ENCODE peak calls at places on chromosomes 16 and 17, in four cellular contexts. B is skeletal muscle cell, F is Right ventricle myocardium superior, S is NCI-H1048. V is an unnamed sample.

GRCh38 chr17:50079334-50080095 is 15.6 kb upstream of the PDK2 start:
- DNase-seq in S (no peak), F (peak), B (no peak), V (no peak)

GRCh38 chr17:75078097-75079022 is 9.4 kb upstream of the SLC16A5 start:
- DNase-seq in B (no peak), S (no peak), F (no peak), V (no peak)

GRCh38 chr17:18025596-18026407 is 13.2 kb downstream of the ATPAF2 start:
- DNase-seq in B (no peak), F (no peak), S (no peak), V (peak)

GRCh38 chr17:82949984-82950383 is 110.2 kb upstream of the ZNF750 start:
- DNase-seq in B (no peak), S (no peak), F (peak), V (no peak)

GRCh38 chr17:48596735-48597491 is 3.3 kb upstream of the HOXB5 start:
- DNase-seq in B (no peak), F (no peak), S (no peak), V (no peak)

GRCh38 chr17:38893612-38894011 is 23.8 kb downstream of the LASP1 start:
- DNase-seq in B (no peak), S (no peak), F (peak), V (no peak)

GRCh38 chr17:68573338-68573737 is 27.8 kb downstream of the FAM20A start:
- DNase-seq in B (no peak), F (no peak), S (no peak), V (no peak)

GRCh38 chr16:70605284-70605659 is 41.1 kb upstream of the IL34 start:
- DNase-seq in S (no peak), B (no peak), F (no peak), V (no peak)

GRCh38 chr16:22623351-22623781 is 112.7 kb downstream of the NPIPB5 start:
- DNase-seq in F (no peak), S (no peak), B (peak), V (no peak)

GRCh38 chr17:19386974-19387920 is at the start of gene MFAP4:
- DNase-seq in S (no peak), F (peak), B (peak), V (no peak)

GRCh38 chr17:82752371-82753200 is 721 bp downstream of the TBCD start:
- DNase-seq in F (peak), S (no peak), B (no peak), V (no peak)

GRCh38 chr16:85498607-85499006 is 114.5 kb upstream of the GSE1 start:
- DNase-seq in B (no peak), S (no peak), F (no peak), V (no peak)

GRCh38 chr16:2471653-2472487 is 773 bp downstream of the NTN3 start:
- DNase-seq in B (no peak), S (no peak), F (no peak), V (no peak)

GRCh38 chr17:83125515-83126274 is 46.3 kb downstream of the METRNL start:
- DNase-seq in S (no peak), F (peak), B (no peak), V (no peak)

GRCh38 chr17:36092228-36092627 is 2.3 kb upstream of the CCL3 start:
- DNase-seq in F (no peak), S (no peak), B (no peak), V (no peak)

GRCh38 chr16:86700396-86700945 is 122.1 kb downstream of the FOXL1 start:
- DNase-seq in B (no peak), S (no peak), F (no peak), V (no peak)

GRCh38 chr17:17346428-17347233 is 43.5 kb downstream of the NT5M start:
- DNase-seq in S (no peak), F (peak), B (no peak), V (no peak)

GRCh38 chr17:37024181-37024637 is 75.5 kb downstream of the AATF start:
- DNase-seq in B (no peak), F (no peak), S (no peak), V (no peak)

GRCh38 chr16:74760007-74760767 is 14.4 kb downstream of the FA2H start:
- DNase-seq in B (no peak), S (no peak), F (no peak), V (no peak)

GRCh38 chr16:85625053-85625452 is 11.9 kb downstream of the GSE1 start:
- DNase-seq in B (no peak), F (no peak), S (no peak), V (no peak)

GRCh38 chr16:65414284-65414984 is 292.6 kb upstream of the CDH11 start:
- DNase-seq in B (peak), S (no peak), F (no peak), V (no peak)

GRCh38 chr16:21950782-21951521 is 2.2 kb upstream of the UQCRC2 start:
- DNase-seq in S (no peak), B (no peak), F (no peak), V (no peak)

GRCh38 chr16:23781176-23781575 is 26.4 kb downstream of the CHP2 start:
- DNase-seq in B (no peak), F (no peak), S (no peak), V (no peak)

GRCh38 chr17:81849457-81849856 is 10.9 kb downstream of the P4HB start:
- DNase-seq in S (no peak), B (no peak), F (no peak), V (no peak)

GRCh38 chr17:69061901-69062556 is 1.3 kb upstream of the ABCA9 start:
- DNase-seq in S (no peak), F (no peak), B (no peak), V (no peak)

GRCh38 chr16:17173134-17173729 is 297.5 kb downstream of the XYLT1 start:
- DNase-seq in B (peak), F (peak), S (no peak), V (no peak)

GRCh38 chr16:86772671-86773338 is 194.5 kb downstream of the FOXL1 start:
- DNase-seq in F (no peak), B (peak), S (no peak), V (no peak)

GRCh38 chr17:15398736-15399331 is 57.4 kb upstream of the TEKT3 start:
- DNase-seq in F (peak), S (no peak), B (no peak), V (no peak)

V was measured in activated T-helper 9 cell treated with anti-CD3 and anti-CD28 coated beads, Interleukin-2, amount 50 U/mL, for 16 hours.